ENCODE peak calls at places on chromosomes 11 and 22, in ten cellular contexts. M is Peyer's patch; S is stomach; B is CD8-positive, alpha-beta T cell; Q is adrenal gland; T is cardiac muscle cell; K is iPS DF 6.9; V is ovary; H is A549; W is PC-3. I is an unnamed sample. For H3K4me1, the result is how much of the 10 kb centered on the place peaks cover.

GRCh38 chr22:48084041-48084748 is 1321.7 kb downstream of the TBC1D22A start:
- DNase-seq in K (no peak), V (no peak), Q (no peak), M (no peak), H (no peak), T (no peak), S (no peak), B (no peak), W (no peak), I (no peak)

GRCh38 chr11:18064450-18065048 is 18.5 kb upstream of the TPH1 start:
- DNase-seq in W (no peak), M (no peak), V (no peak), T (no peak), K (no peak), Q (no peak), B (no peak), S (no peak), H (no peak), I (no peak)

GRCh38 chr11:67795746-67796145 is 121.3 kb upstream of the ALDH3B2 start:
- DNase-seq in V (no peak), Q (no peak), B (no peak), K (no peak), M (no peak), W (no peak), T (no peak), H (no peak), S (no peak), I (no peak)

GRCh38 chr11:133917921-133918605 is 38.7 kb downstream of the IGSF9B start:
- DNase-seq in W (no peak), S (no peak), Q (no peak), B (no peak), H (no peak), K (no peak), M (no peak), V (no peak), T (no peak), I (no peak)

GRCh38 chr11:12508151-12508740 is 130.9 kb downstream of the PARVA start:
- DNase-seq in H (no peak), S (no peak), M (no peak), W (no peak), K (no peak), V (peak), B (no peak), Q (no peak), T (peak), I (no peak)

GRCh38 chr11:65793144-65793581 is 6.3 kb downstream of the OVOL1 start:
- DNase-seq in M (peak), H (no peak), S (peak), Q (no peak), T (no peak), W (peak), K (no peak), B (no peak), V (no peak), I (peak)

GRCh38 chr11:12942157-12942556 is 67.0 kb upstream of the RASSF10 start:
- DNase-seq in W (no peak), B (no peak), Q (no peak), K (no peak), S (no peak), H (no peak), M (no peak), V (no peak), T (no peak), I (no peak)

GRCh38 chr22:48084749-48085090 is 1322.3 kb downstream of the TBC1D22A start:
- DNase-seq in S (no peak), M (no peak), Q (no peak), B (no peak), V (no peak), T (no peak), W (no peak), K (no peak), H (no peak), I (no peak)

GRCh38 chr11:32231909-32232493 is 141.1 kb downstream of the RCN1 start:
- DNase-seq in T (peak), K (peak), W (peak), B (no peak), V (no peak), S (no peak), H (peak), M (no peak), Q (no peak), I (peak)

GRCh38 chr11:113615098-113615497 is 91.0 kb downstream of the TMPRSS5 start:
- DNase-seq in S (no peak), M (no peak), K (no peak), V (no peak), W (no peak), Q (no peak), B (no peak), T (no peak), H (no peak), I (no peak)

GRCh38 chr11:130431806-130432205 is 3.4 kb upstream of the ADAMTS8 start:
- DNase-seq in T (no peak), S (no peak), W (peak), V (no peak), H (no peak), B (no peak), M (no peak), K (no peak), Q (no peak), I (no peak)

GRCh38 chr11:67281552-67282150 is 7.5 kb upstream of the ANKRD13D start:
- DNase-seq in T (no peak), W (no peak), H (no peak), V (no peak), S (no peak), Q (no peak), K (no peak), M (no peak), B (no peak), I (no peak)

GRCh38 chr22:22737590-22737989 is 93.2 kb downstream of the GGTLC2 start:
- DNase-seq in K (no peak), T (no peak), W (no peak), Q (no peak), H (no peak), B (no peak), S (no peak), M (no peak), V (no peak), I (no peak)

GRCh38 chr11:130995266-130995665 is 79.0 kb upstream of the SNX19 start:
- DNase-seq in W (no peak), H (no peak), T (no peak), M (no peak), V (no peak), B (no peak), K (no peak), S (no peak), Q (no peak), I (no peak)

DNA sequence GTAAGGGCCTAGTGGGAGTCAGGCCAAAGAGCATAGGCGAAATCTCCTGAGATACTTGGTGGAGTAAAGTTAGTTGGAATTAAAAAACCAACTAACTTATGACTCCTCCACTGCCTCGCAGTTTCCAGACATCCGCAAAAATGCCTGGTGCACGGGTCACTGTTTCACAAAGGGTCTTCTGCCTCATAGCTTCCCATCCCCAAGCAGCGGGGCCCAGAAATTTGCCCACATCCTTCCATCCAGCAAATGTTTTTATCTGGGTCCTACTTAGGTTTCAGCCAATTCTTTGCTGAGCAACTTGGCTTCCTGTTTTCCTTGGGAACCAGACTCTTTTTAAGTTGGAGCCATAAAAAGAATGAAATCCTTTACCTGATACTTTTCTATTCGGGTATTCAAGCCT is 36.3 kb downstream of the FZD4 start:
- DNase-seq in S (no peak), W (no peak), V (no peak), K (no peak), Q (no peak), H (no peak), M (no peak), B (no peak), T (peak), I (no peak)
- H3K27ac ChIP-seq in S (peak), W (peak), V (no peak), K (no peak), Q (no peak), H (no peak), M (no peak), B (no peak), T (no peak), I (no peak)

DNA sequence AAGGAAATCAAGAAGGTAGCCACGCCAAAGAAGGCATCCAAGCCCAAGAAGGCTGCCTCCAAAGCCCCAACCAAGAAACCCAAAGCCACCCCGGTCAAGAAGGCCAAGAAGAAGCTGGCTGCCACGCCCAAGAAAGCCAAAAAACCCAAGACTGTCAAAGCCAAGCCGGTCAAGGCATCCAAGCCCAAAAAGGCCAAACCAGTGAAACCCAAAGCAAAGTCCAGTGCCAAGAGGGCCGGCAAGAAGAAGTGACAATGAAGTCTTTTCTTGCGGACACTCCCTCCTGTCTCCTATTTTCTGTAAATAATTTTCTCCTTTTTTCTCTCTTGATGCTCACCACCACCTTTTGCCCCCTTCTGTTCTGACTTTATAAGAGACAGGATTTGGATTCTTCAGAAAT is 1.9 kb upstream of the GCAT start:
- DNase-seq in S (no peak), Q (no peak), W (no peak), T (no peak), M (no peak), V (no peak), B (no peak), H (no peak), K (no peak), I (no peak)
- H3K4me1 ChIP-seq in S (half or more), Q (half or more), W (under half), T (under half), M (under half), V (under half), B (under half), H (under half), K (under half), I (under half)

DNA sequence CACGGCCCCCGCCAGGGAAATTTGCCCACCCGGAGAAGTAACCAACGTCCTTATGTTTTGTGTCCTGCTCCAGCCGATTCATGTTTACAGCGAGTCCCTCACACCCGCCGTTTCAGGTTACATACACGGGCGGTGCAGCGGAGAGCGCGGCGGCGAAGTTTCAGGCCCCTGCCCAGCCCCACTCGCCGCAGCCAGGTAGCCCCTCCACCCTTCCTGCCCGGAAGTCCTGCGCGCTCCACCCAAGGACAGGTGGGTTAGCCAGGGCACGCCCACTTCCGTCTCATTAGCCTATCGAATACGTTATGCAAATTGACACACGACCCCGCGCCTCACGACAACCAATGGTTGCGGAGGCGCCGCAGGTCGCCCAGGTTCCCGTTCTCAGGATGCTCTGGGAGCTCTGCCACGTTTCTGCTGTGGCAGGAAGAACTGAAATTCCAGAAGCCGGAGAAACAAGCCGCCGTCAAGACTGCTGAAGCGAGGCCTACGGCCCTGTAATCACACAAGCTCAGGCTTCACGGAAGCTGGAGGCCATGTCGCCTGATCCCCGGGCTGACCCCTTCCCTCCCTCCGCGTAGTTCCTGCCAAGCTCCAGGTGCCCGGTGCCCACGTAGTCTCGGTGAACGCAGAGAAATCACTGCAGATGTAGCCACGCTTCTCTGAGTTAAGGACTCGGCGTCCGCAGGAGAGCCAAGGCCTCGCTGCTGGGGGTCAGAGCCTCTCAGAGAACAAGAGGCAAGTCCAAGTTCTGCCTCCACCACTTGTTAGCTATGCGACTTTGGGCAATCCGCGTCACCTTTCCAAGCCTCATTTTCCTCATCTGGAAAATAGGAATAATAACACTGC is 22.4 kb upstream of the MYH9 start:
- DNase-seq in T (peak), K (peak), V (peak), S (peak), B (peak), W (peak), M (peak), Q (peak), H (no peak), I (peak)
- H3K27ac ChIP-seq in T (peak), K (peak), V (no peak), S (peak), B (peak), W (peak), M (peak), Q (peak), H (no peak), I (peak)

GRCh38 chr11:44613081-44613628 is 47.7 kb downstream of the CD82 start:
- DNase-seq in K (no peak), T (no peak), M (no peak), V (no peak), W (no peak), S (no peak), Q (no peak), H (no peak), B (no peak), I (no peak)
- H3K4me1 ChIP-seq in K (under half), T (under half), M (under half), V (under half), W (under half), S (half or more), Q (under half), H (under half), B (half or more), I (under half)

DNA sequence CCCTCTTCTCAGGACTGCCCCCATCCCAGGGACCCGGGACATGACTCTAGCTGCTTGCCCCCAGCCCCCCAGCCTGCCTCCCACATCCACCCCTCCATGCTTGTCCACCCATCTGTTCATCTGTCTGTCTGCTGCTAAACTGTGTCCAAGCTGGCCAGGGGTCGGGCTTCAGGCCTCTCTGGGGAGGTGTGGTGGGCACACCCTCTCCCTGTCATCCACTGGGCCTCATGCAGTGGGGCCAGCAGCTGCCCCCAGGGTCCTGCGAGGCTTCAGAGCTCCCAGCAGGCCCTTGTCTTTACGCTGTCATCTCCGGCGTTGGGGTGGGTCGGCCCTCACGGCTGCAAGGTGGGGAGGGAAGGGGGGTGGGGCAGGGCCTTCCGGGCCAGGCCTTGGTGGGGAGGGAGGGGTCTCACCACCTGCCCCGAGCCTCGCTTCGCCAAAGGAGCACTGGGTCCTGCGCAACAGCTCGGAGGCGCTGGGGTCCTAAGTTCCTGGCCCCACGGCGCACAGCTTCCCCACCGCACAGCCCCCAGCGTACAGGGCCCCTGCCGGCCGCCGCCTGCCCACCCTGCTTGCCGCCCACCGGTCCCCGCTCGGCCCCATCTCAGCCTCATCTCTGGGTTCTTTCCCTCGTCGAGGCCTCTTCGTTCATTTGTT is 26.7 kb downstream of the MOB2 start:
- DNase-seq in B (no peak), M (no peak), V (peak), S (no peak), H (no peak), K (no peak), Q (no peak), W (no peak), T (no peak), I (no peak)
- H3K27ac ChIP-seq in B (no peak), M (peak), V (peak), S (peak), H (no peak), K (no peak), Q (no peak), W (no peak), T (no peak), I (no peak)

GRCh38 chr22:28019881-28020861 is 101.1 kb upstream of the PITPNB start:
- DNase-seq in K (peak), H (peak), T (peak), W (peak), M (peak), B (peak), V (peak), Q (peak), S (peak), I (no peak)
- H3K4me1 ChIP-seq in K (under half), H (under half), T (under half), W (under half), M (under half), B (under half), V (under half), Q (under half), S (under half), I (under half)

DNA sequence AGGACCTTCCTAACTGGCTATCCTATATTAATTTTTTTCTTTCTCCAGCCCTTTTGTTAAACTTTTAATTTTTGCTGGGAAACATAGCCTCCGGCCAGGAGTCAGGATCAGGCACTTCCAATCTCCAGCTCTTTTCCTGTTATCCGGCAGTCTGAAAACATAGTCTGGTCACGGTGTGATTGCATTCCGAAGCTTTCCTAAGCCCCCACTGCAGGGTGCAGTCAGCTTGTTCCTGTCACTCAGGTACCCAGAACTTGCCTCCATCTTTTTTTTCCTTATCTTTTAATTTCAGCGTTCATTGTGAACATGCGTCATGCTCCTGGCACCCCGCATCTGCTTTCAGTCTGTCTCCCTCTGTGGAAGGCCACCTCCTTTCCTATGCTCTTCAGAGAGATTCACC is 59.4 kb downstream of the GRK3 start:
- DNase-seq in T (no peak), S (no peak), B (no peak), W (no peak), H (no peak), M (no peak), Q (no peak), K (no peak), V (no peak), I (no peak)
- H3K27ac ChIP-seq in T (no peak), S (no peak), B (no peak), W (no peak), H (no peak), M (no peak), Q (no peak), K (no peak), V (no peak), I (no peak)

DNA sequence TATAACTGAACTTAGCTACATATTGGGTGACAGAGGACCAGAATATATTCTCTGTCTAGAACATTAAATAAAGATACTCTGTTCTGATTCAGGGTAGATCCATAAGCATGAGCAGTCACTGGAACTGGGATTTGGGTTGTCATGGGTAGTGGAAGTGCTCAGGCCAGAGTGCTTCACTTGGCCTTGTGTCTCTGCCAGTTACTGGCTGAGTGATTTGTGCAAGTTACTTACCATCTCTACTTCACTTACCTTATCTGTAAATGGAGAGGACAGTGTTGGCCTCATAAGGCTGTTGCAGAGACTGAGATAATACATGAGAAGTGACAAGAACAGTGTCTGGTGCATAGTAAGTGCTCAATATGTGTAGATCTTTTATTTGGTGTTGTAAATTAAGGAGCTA is 17.6 kb downstream of the ATXN10 start:
- DNase-seq in B (no peak), Q (no peak), M (no peak), S (no peak), K (no peak), W (no peak), T (no peak), H (no peak), V (no peak), I (no peak)
- H3K4me1 ChIP-seq in B (under half), Q (half or more), M (under half), S (under half), K (under half), W (half or more), T (under half), H (half or more), V (under half), I (half or more)

GRCh38 chr11:61536676-61537270 is 28.2 kb downstream of the LRRC10B start:
- DNase-seq in K (no peak), W (no peak), T (no peak), M (no peak), V (no peak), H (no peak), Q (no peak), S (no peak), B (no peak), I (no peak)

GRCh38 chr11:61534025-61534900 is 25.7 kb downstream of the LRRC10B start:
- DNase-seq in B (no peak), H (no peak), V (no peak), W (no peak), Q (no peak), M (peak), T (no peak), S (peak), K (no peak), I (no peak)

GRCh38 chr11:61537326-61537725 is 28.8 kb downstream of the LRRC10B start:
- DNase-seq in Q (no peak), S (no peak), V (no peak), H (no peak), B (no peak), K (no peak), W (no peak), M (no peak), T (no peak), I (no peak)

GRCh38 chr11:61534901-61535839 is 26.6 kb downstream of the LRRC10B start:
- DNase-seq in H (no peak), T (no peak), V (no peak), W (no peak), Q (no peak), B (no peak), S (no peak), K (no peak), M (no peak), I (no peak)

GRCh38 chr11:61535998-61536675 is 27.6 kb downstream of the LRRC10B start:
- DNase-seq in K (no peak), S (no peak), Q (no peak), B (no peak), V (no peak), H (no peak), W (no peak), T (no peak), M (no peak), I (no peak)
- H3K27ac ChIP-seq in K (no peak), S (no peak), Q (no peak), B (no peak), V (no peak), H (no peak), W (no peak), T (no peak), M (no peak), I (no peak)